ENCODE peak calls at places on chromosomes 11 and 22, in five cellular contexts. K is K562, N is spleen, M is neuronal stem cell, D is adipocyte. X is an unnamed sample. For H3K9me3, the result is how much of the 10 kb centered on the place peaks cover.

GRCh38 chr11:111602865-111603632 is 800 bp downstream of the SIK2 start:
- DNase-seq in K (peak), N (no peak), M (peak), D (peak), X (peak)

GRCh38 chr11:63738720-63739360 is 29.7 kb downstream of the ZFTA start:
- DNase-seq in K (peak), N (no peak), M (peak), D (peak), X (peak)

GRCh38 chr11:34157163-34157562 is 51.7 kb downstream of the NAT10 start:
- DNase-seq in K (no peak), N (no peak), M (no peak), D (no peak), X (no peak)

GRCh38 chr11:34299962-34300350 is 57.9 kb downstream of the ABTB2 start:
- DNase-seq in K (no peak), N (no peak), M (no peak), D (no peak), X (no peak)

GRCh38 chr11:62013266-62014157 is 46.1 kb upstream of the FTH1 start:
- DNase-seq in K (no peak), N (peak), M (no peak), D (peak), X (no peak)

GRCh38 chr11:12731841-12732336 is 57.7 kb downstream of the TEAD1 start:
- DNase-seq in K (no peak), N (no peak), M (no peak), D (no peak), X (no peak)

GRCh38 chr11:34026432-34026831 is 25.1 kb upstream of the CAPRIN1 start:
- DNase-seq in K (no peak), N (no peak), M (no peak), D (no peak), X (no peak)

GRCh38 chr22:45448431-45448830 is 34.9 kb downstream of the RIBC2 start:
- DNase-seq in K (no peak), N (no peak), M (no peak), D (no peak), X (no peak)

GRCh38 chr11:55357560-55358184 is 10.1 kb upstream of the OR4A15 start:
- DNase-seq in K (no peak), N (no peak), M (no peak), D (no peak), X (no peak)

GRCh38 chr11:130674686-130675085 is 226.2 kb downstream of the ADAMTS15 start:
- DNase-seq in K (no peak), N (no peak), M (no peak), D (no peak), X (no peak)

GRCh38 chr22:26894766-26895485 is 237.5 kb downstream of the MIAT start:
- DNase-seq in K (no peak), N (no peak), M (no peak), D (peak), X (no peak)

GRCh38 chr11:41534861-41535260 is 75.4 kb upstream of the LRRC4C start:
- DNase-seq in K (no peak), N (no peak), M (no peak), D (no peak), X (no peak)

GRCh38 chr11:41532413-41532812 is 73.0 kb upstream of the LRRC4C start:
- DNase-seq in K (no peak), N (no peak), M (no peak), D (no peak), X (no peak)

GRCh38 chr11:41533761-41534160 is 74.3 kb upstream of the LRRC4C start:
- DNase-seq in K (no peak), N (no peak), M (no peak), D (no peak), X (no peak)

DNA sequence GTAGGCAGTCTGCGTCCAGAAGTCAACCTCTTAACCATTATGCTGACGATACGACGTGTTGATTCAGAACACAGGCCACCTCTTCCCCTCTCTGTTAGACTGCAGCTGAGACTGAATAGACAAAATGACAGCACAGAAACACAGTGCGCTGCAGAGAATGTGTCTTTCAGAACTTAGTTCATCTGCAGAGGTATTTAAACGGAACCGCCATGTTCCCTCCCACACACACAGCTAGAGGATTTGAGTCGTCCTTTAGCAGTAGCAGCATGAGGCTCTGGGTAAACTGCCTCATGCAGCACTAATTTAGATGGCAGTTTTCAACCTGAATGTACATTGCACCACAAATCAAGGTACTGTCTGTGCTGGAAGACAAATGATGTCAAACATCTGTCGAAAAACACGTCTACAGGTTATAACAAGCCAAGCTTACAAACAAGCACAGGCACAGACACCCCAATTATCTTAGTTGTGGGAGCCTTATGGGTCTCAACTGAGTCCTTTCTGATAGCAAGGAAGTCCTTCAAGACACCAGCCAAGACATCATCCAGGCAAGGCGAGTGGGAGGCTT is 76.6 kb upstream of the LRRC4C start:
- DNase-seq in K (no peak), N (no peak), M (no peak), D (no peak), X (no peak)
- H3K9me3 ChIP-seq in K (under half), N (under half), M (under half), D (under half), X (under half)

GRCh38 chr11:3357994-3358676 is 20.8 kb downstream of the ZNF195 start:
- DNase-seq in K (no peak), N (no peak), M (no peak), D (no peak), X (no peak)

GRCh38 chr11:3359092-3359824 is 19.7 kb downstream of the ZNF195 start:
- DNase-seq in K (no peak), N (no peak), M (no peak), D (no peak), X (no peak)

GRCh38 chr11:3357302-3357701 is 21.6 kb downstream of the ZNF195 start:
- DNase-seq in K (no peak), N (no peak), M (no peak), D (no peak), X (no peak)

GRCh38 chr11:3353066-3353465 is 25.9 kb downstream of the ZNF195 start:
- DNase-seq in K (no peak), N (no peak), M (no peak), D (no peak), X (no peak)

GRCh38 chr11:3356858-3357257 is 22.1 kb downstream of the ZNF195 start:
- DNase-seq in K (no peak), N (no peak), M (no peak), D (no peak), X (no peak)
- H3K9me3 ChIP-seq in K (under half), N (half or more), M (under half), D (half or more), X (under half)

GRCh38 chr22:47421846-47422245 is 659.4 kb downstream of the TBC1D22A start:
- DNase-seq in K (no peak), N (no peak), M (no peak), D (no peak), X (no peak)

GRCh38 chr22:47423861-47424820 is 661.7 kb downstream of the TBC1D22A start:
- DNase-seq in K (no peak), N (no peak), M (no peak), D (no peak), X (no peak)

GRCh38 chr22:47422736-47423135 is 660.3 kb downstream of the TBC1D22A start:
- DNase-seq in K (no peak), N (no peak), M (no peak), D (no peak), X (no peak)

GRCh38 chr22:47420211-47420610 is 657.8 kb downstream of the TBC1D22A start:
- DNase-seq in K (no peak), N (no peak), M (no peak), D (no peak), X (no peak)

DNA sequence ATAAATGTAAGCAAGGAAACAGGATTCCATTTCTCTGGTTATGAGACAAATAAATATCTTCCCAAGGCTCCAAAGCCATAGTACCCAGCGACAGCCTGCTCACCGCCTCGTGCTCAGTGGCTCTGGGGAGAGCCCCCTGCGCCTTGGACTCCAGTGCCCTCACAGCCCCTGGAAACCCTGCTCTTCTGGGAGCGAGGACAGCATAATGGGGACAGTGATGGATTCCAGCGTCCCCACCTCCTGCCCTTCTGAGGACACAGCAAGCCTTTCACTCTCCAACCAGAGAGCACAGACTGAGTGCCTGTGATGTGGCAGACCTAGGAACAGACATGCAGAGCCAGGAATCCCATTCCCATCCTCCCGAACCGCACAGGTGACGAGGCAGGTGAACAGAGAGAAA is 660.8 kb downstream of the TBC1D22A start:
- DNase-seq in K (no peak), N (no peak), M (no peak), D (no peak), X (no peak)
- H3K9me3 ChIP-seq in K (under half), N (under half), M (half or more), D (under half), X (under half)

GRCh38 chr22:49331878-49332277 is 495.8 kb downstream of the BRD1 start:
- DNase-seq in K (no peak), N (peak), M (no peak), D (no peak), X (no peak)
- H3K9me3 ChIP-seq in K (under half), N (under half), M (under half), D (under half), X (under half)

GRCh38 chr22:49034836-49035817 is 792.5 kb downstream of the BRD1 start:
- DNase-seq in K (no peak), N (peak), M (no peak), D (no peak), X (no peak)
- H3K9me3 ChIP-seq in K (under half), N (under half), M (under half), D (under half), X (under half)

GRCh38 chr22:48954781-48955311 is 872.8 kb downstream of the BRD1 start:
- DNase-seq in K (peak), N (peak), M (no peak), D (no peak), X (no peak)

GRCh38 chr22:48959496-48959895 is 868.2 kb downstream of the BRD1 start:
- DNase-seq in K (no peak), N (peak), M (no peak), D (no peak), X (no peak)

GRCh38 chr22:48957987-48958321 is 869.7 kb downstream of the BRD1 start:
- DNase-seq in K (no peak), N (peak), M (no peak), D (no peak), X (no peak)

GRCh38 chr22:48955351-48956311 is 872.0 kb downstream of the BRD1 start:
- DNase-seq in K (no peak), N (peak), M (no peak), D (no peak), X (no peak)

DNA sequence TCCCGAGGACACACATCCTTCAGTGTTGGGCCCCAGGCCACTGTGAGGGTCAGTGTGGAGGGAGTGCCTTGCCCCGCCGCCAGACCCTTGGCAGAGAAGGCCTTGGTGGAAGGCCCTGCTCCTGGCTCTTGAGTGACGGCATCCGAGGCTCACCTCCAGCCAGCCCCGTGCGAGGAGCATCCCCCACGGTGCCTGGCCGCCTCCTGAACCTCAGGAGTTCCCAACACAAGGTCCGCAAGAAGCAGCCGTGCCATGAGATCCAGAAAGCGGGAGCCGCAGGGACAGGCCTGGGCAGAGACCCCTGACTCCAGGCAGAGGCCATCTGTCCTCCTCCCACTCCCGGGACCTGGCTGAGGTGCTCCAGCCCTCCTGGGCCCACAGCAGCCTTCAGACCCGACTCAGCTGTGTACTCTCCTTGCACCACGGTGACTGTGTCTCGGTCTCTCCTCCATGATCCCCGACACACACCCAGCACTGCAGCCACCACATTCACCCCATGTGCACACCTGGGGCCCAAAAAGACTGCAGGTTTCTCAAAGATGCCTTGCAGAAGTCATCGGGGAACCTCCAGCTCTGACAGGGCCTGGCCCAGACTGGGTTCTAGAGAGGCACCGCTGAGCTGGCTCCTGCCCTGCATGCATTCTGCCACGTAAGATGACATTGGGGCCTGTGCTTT is 870.2 kb downstream of the BRD1 start:
- DNase-seq in K (no peak), N (peak), M (no peak), D (no peak), X (no peak)
- H3K9me3 ChIP-seq in K (under half), N (under half), M (under half), D (under half), X (under half)

GRCh38 chr22:48619721-48620120 is 1208.0 kb downstream of the BRD1 start:
- DNase-seq in K (no peak), N (no peak), M (no peak), D (no peak), X (no peak)

GRCh38 chr22:48615171-48616008 is 1212.3 kb downstream of the BRD1 start:
- DNase-seq in K (no peak), N (no peak), M (no peak), D (no peak), X (no peak)

GRCh38 chr22:48621085-48621484 is 1206.6 kb downstream of the BRD1 start:
- DNase-seq in K (no peak), N (no peak), M (no peak), D (no peak), X (no peak)

GRCh38 chr22:48616656-48617055 is 1211.0 kb downstream of the BRD1 start:
- DNase-seq in K (no peak), N (no peak), M (no peak), D (no peak), X (no peak)

DNA sequence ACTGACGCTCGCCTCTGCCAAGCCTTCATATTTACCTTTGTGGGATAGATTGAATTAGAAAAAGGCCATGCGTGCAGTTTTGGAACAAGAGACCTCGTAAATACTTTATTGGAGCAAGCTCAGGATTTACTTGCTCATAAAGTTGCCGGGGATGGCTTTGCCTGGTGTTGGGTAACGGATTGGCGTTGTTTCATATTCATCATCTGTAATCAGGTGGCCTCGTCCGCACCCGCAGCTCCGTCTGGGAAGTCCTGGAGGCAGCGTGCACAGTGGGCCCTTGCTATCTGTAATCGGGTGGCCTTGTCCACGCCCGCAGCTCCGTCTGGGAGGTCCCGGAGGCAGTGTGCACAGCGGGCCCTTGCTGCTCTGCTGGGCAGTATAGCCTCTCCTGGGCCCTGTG is 1209.3 kb downstream of the BRD1 start:
- DNase-seq in K (no peak), N (no peak), M (no peak), D (no peak), X (no peak)
- H3K9me3 ChIP-seq in K (under half), N (under half), M (under half), D (under half), X (under half)

DNA sequence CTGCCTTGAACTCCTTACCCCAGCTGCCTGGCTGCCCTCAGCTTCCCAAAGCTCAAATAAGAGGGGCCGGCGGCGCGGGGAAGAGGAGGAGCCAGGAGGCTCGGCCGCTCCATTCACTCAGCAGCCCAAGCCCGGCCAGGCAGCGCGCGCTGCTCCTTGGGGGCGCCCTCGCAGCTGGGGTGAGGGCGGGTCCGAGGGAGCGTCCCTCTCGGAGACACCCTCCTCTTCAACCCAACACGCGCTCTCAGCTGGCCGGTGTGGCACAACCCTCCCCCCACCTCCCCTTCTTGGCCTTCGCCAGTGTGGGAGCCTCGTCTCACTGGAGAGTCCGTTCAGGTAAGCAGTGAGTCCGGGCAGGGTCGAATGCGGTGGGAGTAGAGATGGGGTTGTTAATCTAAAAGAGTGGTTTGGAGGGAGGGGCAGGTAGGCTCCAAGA is at the start of gene WT1:
- DNase-seq in K (peak), N (peak), M (no peak), D (no peak), X (no peak)
- H3K9me3 ChIP-seq in K (under half), N (under half), M (under half), D (under half), X (under half)

GRCh38 chr11:128324051-128324481 is 263.3 kb downstream of the ETS1 start:
- DNase-seq in K (no peak), N (peak), M (no peak), D (no peak), X (no peak)
- H3K9me3 ChIP-seq in K (under half), N (under half), M (under half), D (under half), X (under half)

X was measured in T-helper 17 cell.